ENCODE peak calls at places on chromosomes 4 and X, in nine cellular contexts. J is effector CD4-positive, alpha-beta T cell; A is mesenchymal stem cell; P is hepatocyte; F is mesendoderm; E is head of caudate nucleus; Q is stimulated activated CD8-positive, alpha-beta memory T cell treated with anti-CD3 and anti-CD28 coated beads, Interleukin-4, amount 100 ng/mL, for 4 hours; T is A549; O is coronary artery. M is an unnamed sample.
A peak's percentile ranks its signal among the peaks of the same experiment; 100 is the strongest.

GRCh38 chr4:141473952-141474351 is 162.4 kb upstream of the IL15 start:
- DNase-seq in F (no peak), T (no peak), E (no peak), O (no peak), P (no peak), Q (no peak), A (no peak), J (no peak), M (peak; percentile 80)

GRCh38 chr4:41212221-41213203 is 1.8 kb downstream of the APBB2 start:
- DNase-seq in J (no peak), A (peak; percentile 71), Q (no peak), E (peak; percentile 46), O (no peak), P (peak; percentile 76), T (peak; percentile 69), F (peak; percentile 60), M (peak; percentile 78)

GRCh38 chrX:107712231-107713204 is 63.1 kb downstream of the TSC22D3 start:
- DNase-seq in F (no peak), J (peak; percentile 47), E (no peak), T (no peak), O (peak; percentile 76), A (peak; percentile 93), P (peak; percentile 55), Q (no peak), M (peak; percentile 86)

GRCh38 chr4:85078016-85078415 is 111.5 kb upstream of the WDFY3 start:
- DNase-seq in F (peak; percentile 29), T (no peak), Q (no peak), J (no peak), O (no peak), E (no peak), A (no peak), P (no peak), M (no peak)

GRCh38 chr4:183903021-183903760 is 1.9 kb upstream of the STOX2 start:
- DNase-seq in E (peak; percentile 23), F (no peak), T (no peak), P (no peak), J (no peak), O (no peak), A (no peak), Q (no peak), M (no peak)

GRCh38 chr4:31620476-31620875 is 900.3 kb downstream of the PCDH7 start:
- DNase-seq in T (no peak), J (no peak), Q (no peak), F (no peak), A (peak; percentile 45), O (no peak), P (peak; percentile 6), E (no peak), M (peak; percentile 30)

GRCh38 chrX:53309837-53310236 is 28.5 kb upstream of the IQSEC2 start:
- DNase-seq in T (no peak), P (no peak), J (no peak), Q (no peak), F (no peak), A (no peak), O (no peak), E (no peak), M (no peak)

GRCh38 chrX:136086521-136086920 is 60.8 kb upstream of the FHL1 start:
- DNase-seq in A (peak; percentile 6), E (no peak), O (no peak), J (no peak), F (no peak), P (no peak), T (no peak), Q (no peak), M (peak; percentile 37)

GRCh38 chr4:10082047-10082446 is 34.6 kb downstream of the WDR1 start:
- DNase-seq in Q (no peak), E (peak; percentile 15), P (no peak), O (peak; percentile 60), F (no peak), A (no peak), T (no peak), J (no peak), M (no peak)

GRCh38 chr4:14580061-14580460 is 422.2 kb upstream of the CPEB2 start:
- DNase-seq in E (no peak), Q (no peak), A (no peak), T (no peak), J (no peak), F (no peak), O (no peak), P (no peak), M (no peak)

GRCh38 chr4:6782846-6783110 is 251 bp downstream of the KIAA0232 start:
- DNase-seq in O (no peak), Q (no peak), T (no peak), J (no peak), A (no peak), F (no peak), P (no peak), E (no peak), M (no peak)

GRCh38 chr4:186039697-186040096 is 29.3 kb upstream of the TLR3 start:
- DNase-seq in E (no peak), P (no peak), T (no peak), F (no peak), A (no peak), Q (no peak), J (no peak), O (no peak), M (no peak)

GRCh38 chrX:70360366-70360765 is 62.7 kb upstream of the GDPD2 start:
- DNase-seq in Q (no peak), J (no peak), P (no peak), A (no peak), T (no peak), F (no peak), E (no peak), O (no peak), M (no peak)

GRCh38 chr4:185183622-185184281 is 20.0 kb downstream of the CFAP97 start:
- DNase-seq in J (peak; percentile 77), A (peak; percentile 89), T (peak; percentile 82), Q (peak; percentile 37), P (peak; percentile 95), O (no peak), E (peak; percentile 65), F (peak; percentile 81), M (peak; percentile 93)

GRCh38 chr4:79650794-79651431 is 242.9 kb upstream of the GK2 start:
- DNase-seq in J (no peak), P (no peak), O (no peak), T (no peak), F (peak; percentile 64), E (no peak), Q (no peak), A (peak; percentile 76), M (peak; percentile 33)

GRCh38 chr4:21882050-21882839 is 66.3 kb downstream of the KCNIP4 start:
- DNase-seq in J (no peak), O (no peak), P (no peak), Q (no peak), A (peak; percentile 22), F (no peak), E (no peak), T (no peak), M (peak; percentile 75)

GRCh38 chr4:33494150-33494549 is 2750.2 kb downstream of the ARAP2 start:
- DNase-seq in J (no peak), Q (no peak), E (no peak), P (no peak), A (peak; percentile 13), O (no peak), T (peak; percentile 21), F (no peak), M (peak; percentile 19)

GRCh38 chrX:65828599-65828998 is 161.1 kb downstream of the MSN start:
- DNase-seq in J (no peak), A (no peak), Q (no peak), O (no peak), T (no peak), P (no peak), F (no peak), E (no peak), M (no peak)

GRCh38 chr4:76821661-76822060 is 76.3 kb downstream of the SOWAHB start:
- DNase-seq in O (no peak), P (no peak), T (no peak), Q (no peak), F (no peak), J (no peak), A (peak; percentile 47), E (no peak), M (peak; percentile 84)

GRCh38 chr4:36426741-36427140 is 145.3 kb downstream of the DTHD1 start:
- DNase-seq in E (no peak), J (no peak), T (no peak), P (no peak), O (no peak), A (no peak), F (no peak), Q (no peak), M (no peak)

GRCh38 chr4:90536408-90536807 is 409.2 kb downstream of the CCSER1 start:
- DNase-seq in O (no peak), F (no peak), E (no peak), Q (no peak), T (no peak), A (no peak), P (no peak), J (no peak), M (no peak)

GRCh38 chr4:109072595-109072994 is 229.9 kb downstream of the COL25A1 start:
- DNase-seq in J (no peak), O (no peak), T (no peak), A (peak; percentile 86), F (no peak), Q (no peak), E (no peak), P (peak; percentile 35), M (peak; percentile 95)

GRCh38 chrX:65926095-65927019 is 113.5 kb downstream of the VSIG4 start:
- DNase-seq in O (no peak), T (no peak), A (no peak), P (no peak), J (peak; percentile 11), E (no peak), Q (peak; percentile 10), F (no peak), M (no peak)

GRCh38 chrX:1224954-1225353 is 12.5 kb upstream of the CRLF2 start:
- DNase-seq in A (no peak), Q (no peak), P (no peak), J (no peak), O (no peak), T (no peak), F (peak; percentile 99), E (no peak), M (no peak)

GRCh38 chrX:21972721-21973120 is 32.2 kb downstream of the SMS start:
- DNase-seq in A (peak; percentile 85), F (peak; percentile 62), Q (no peak), T (peak; percentile 35), O (no peak), P (no peak), J (peak; percentile 42), E (no peak), M (peak; percentile 55)

GRCh38 chr4:19026281-19026680 is 1004.7 kb upstream of the LCORL start:
- DNase-seq in O (no peak), Q (no peak), P (no peak), F (no peak), E (peak; percentile 21), J (no peak), A (no peak), T (no peak), M (no peak)